ENCODE peak calls at places on chromosomes 1 and 21, in four cellular contexts. E is body of pancreas, D is HFFc6, I is mucosa of descending colon. S is an unnamed sample.

GRCh38 chr1:197913495-197914276 is 3.5 kb upstream of the LHX9 start:
- DNase-seq in E (no peak), D (no peak), I (no peak), S (no peak)

GRCh38 chr21:46156378-46156645 is 933 bp upstream of the FTCD start:
- DNase-seq in E (no peak), D (no peak), I (no peak), S (no peak)

GRCh38 chr1:109277434-109278204 is 5.3 kb downstream of the PSRC1 start:
- DNase-seq in E (peak; percentile 91), D (peak; percentile 45), I (peak; percentile 96), S (no peak)

GRCh38 chr21:18499761-18500376 is 96.3 kb upstream of the TMPRSS15 start:
- DNase-seq in E (peak; percentile 63), D (peak; percentile 1), I (peak; percentile 81), S (no peak)

GRCh38 chr1:31943546-31944184 is 5.5 kb upstream of the PTP4A2 start:
- DNase-seq in E (no peak), D (no peak), I (no peak), S (no peak)

GRCh38 chr1:99643021-99643779 is 2.7 kb upstream of the PALMD start:
- DNase-seq in E (no peak), D (no peak), I (no peak), S (no peak)

GRCh38 chr1:193589597-193590040 is 403.2 kb upstream of the B3GALT2 start:
- DNase-seq in E (no peak), D (peak; percentile 22), I (peak; percentile 40), S (no peak)

GRCh38 chr1:1433804-1434130 is 1.7 kb upstream of the VWA1 start:
- DNase-seq in E (peak; percentile 47), D (no peak), I (no peak), S (no peak)

GRCh38 chr1:201051399-201051798 is 27.9 kb upstream of the KIF21B start:
- DNase-seq in E (no peak), D (no peak), I (no peak), S (no peak)

GRCh38 chr1:59027176-59027575 is 243.3 kb upstream of the JUN start:
- DNase-seq in E (no peak), D (no peak), I (no peak), S (no peak)

GRCh38 chr1:31306278-31306677 is 9.4 kb downstream of the ZCCHC17 start:
- DNase-seq in E (no peak), D (peak; percentile 94), I (no peak), S (peak; percentile 53)

GRCh38 chr1:175797576-175797975 is 54.2 kb upstream of the TNR start:
- DNase-seq in E (no peak), D (no peak), I (no peak), S (no peak)

DNA sequence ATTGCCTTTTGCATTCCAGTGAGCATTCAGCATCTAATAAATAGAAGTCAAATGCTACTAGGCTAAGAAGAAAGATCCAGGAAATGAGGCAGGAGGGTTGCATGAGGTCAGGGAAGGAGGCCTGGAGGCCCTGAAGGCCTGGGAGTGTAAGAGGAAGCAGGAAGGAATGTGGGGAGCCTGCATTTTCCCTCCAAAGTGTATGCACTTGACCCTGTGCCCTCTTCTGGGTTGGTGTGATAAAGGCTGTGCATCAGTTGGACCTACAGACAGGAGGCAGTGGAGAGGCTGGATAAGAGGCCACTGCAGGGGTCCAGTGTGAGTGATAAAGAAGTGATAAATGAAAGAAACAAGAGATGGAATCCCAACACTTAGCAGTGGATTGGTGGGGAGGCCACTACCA is 20.4 kb downstream of the KIAA1614 start:
- DNase-seq in E (no peak), D (no peak), I (no peak), S (no peak)
- TF ChIP-seq CTCF in E (no peak), D (no peak), I (no peak), S (no peak)

GRCh38 chr1:186330758-186331157 is 44.3 kb downstream of the TPR start:
- DNase-seq in E (no peak), D (no peak), I (no peak), S (no peak)
- TF ChIP-seq CTCF in E (no peak), D (peak; percentile 71), I (no peak), S (peak; percentile 36)

GRCh38 chr1:114508386-114508898 is 2.6 kb downstream of the TRIM33 start:
- DNase-seq in E (no peak), D (no peak), I (no peak), S (no peak)

GRCh38 chr1:114511048-114511785 is at the start of gene TRIM33:
- DNase-seq in E (peak; percentile 93), D (peak; percentile 81), I (peak; percentile 94), S (peak; percentile 69)

GRCh38 chr1:114510235-114511047 is 562 bp downstream of the TRIM33 start:
- DNase-seq in E (peak; percentile 69), D (peak; percentile 8), I (peak; percentile 50), S (no peak)

GRCh38 chr1:114512595-114513280 is 1.7 kb upstream of the TRIM33 start:
- DNase-seq in E (no peak), D (no peak), I (peak; percentile 13), S (no peak)

DNA sequence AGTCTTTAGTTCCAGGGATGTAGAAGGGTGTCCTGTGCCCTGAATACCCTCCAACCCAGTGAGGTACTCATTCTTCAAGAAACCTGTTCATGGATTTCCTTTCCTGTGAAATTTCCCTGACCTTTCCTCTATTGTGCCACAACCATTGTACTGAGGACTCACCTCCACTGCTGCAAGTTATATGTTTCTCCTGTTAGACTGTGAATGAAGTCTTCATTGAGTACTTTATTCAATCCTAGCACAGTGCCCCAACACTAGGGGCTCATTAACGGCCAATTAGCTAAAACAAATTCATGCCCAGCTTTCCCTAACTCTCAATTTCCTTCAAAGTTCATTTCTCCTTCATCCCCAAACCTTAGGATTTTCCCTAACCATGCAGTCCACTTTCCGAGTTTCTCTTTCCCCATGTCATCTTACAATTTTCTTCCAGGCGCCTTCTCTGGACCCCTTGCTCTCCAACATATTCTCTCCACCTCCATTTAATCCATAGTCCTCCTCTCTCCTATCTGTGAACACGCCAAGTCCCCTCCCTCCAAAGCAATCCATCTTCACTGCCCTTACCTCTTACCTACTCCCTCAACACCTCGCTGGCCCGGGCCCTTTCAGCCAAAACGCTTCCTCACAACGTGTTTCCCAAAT is 1.3 kb downstream of the TRIM33 start:
- DNase-seq in E (no peak), D (no peak), I (no peak), S (no peak)
- TF ChIP-seq CTCF in E (no peak), D (no peak), I (no peak), S (no peak)

GRCh38 chr1:40382601-40383000 is 9.1 kb downstream of the SMAP2 start:
- DNase-seq in E (peak; percentile 61), D (no peak), I (no peak), S (no peak)
- TF ChIP-seq CTCF in E (peak; percentile 38), D (peak; percentile 9), I (no peak), S (no peak)

GRCh38 chr1:33502726-33503125 is 30.3 kb downstream of the ZSCAN20 start:
- DNase-seq in E (no peak), D (peak; percentile 20), I (no peak), S (no peak)

GRCh38 chr1:33501774-33502173 is 29.3 kb downstream of the ZSCAN20 start:
- DNase-seq in E (no peak), D (no peak), I (no peak), S (no peak)

GRCh38 chr1:33501309-33501708 is 28.9 kb downstream of the ZSCAN20 start:
- DNase-seq in E (no peak), D (no peak), I (no peak), S (no peak)

GRCh38 chr1:33497410-33497809 is 25.0 kb downstream of the ZSCAN20 start:
- DNase-seq in E (no peak), D (no peak), I (no peak), S (no peak)

DNA sequence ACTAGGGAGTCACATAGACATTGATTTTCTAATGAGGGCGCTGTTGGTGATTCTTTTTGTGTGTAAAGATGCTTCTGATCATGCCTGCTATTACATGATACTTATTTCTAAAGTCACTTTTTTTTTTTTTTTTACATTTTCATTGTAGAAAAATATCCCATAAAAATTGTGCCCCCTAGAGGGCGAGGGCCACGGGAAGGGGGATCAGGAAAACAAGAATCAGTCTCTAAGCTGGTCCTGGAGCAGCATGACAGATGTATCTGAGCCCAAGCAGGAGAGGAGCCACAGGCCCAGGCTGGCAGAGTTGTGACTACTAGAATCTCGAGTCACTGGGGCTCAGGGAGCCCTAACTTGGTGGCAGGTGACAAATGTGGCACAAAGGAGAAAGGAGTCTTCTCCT is 28.1 kb downstream of the ZSCAN20 start:
- DNase-seq in E (no peak), D (no peak), I (no peak), S (no peak)
- TF ChIP-seq CTCF in E (no peak), D (peak; percentile 71), I (no peak), S (peak; percentile 10)

GRCh38 chr1:27105018-27105417 is 49.9 kb downstream of the SLC9A1 start:
- DNase-seq in E (no peak), D (no peak), I (no peak), S (no peak)

GRCh38 chr1:27106561-27107323 is 48.2 kb downstream of the SLC9A1 start:
- DNase-seq in E (no peak), D (no peak), I (no peak), S (no peak)

GRCh38 chr1:27108588-27108987 is 46.3 kb downstream of the SLC9A1 start:
- DNase-seq in E (no peak), D (no peak), I (no peak), S (no peak)

GRCh38 chr1:27111771-27112573 is 43.0 kb downstream of the SLC9A1 start:
- DNase-seq in E (peak; percentile 86), D (peak; percentile 99), I (peak; percentile 78), S (peak; percentile 99)

GRCh38 chr1:27109103-27109822 is 45.7 kb downstream of the SLC9A1 start:
- DNase-seq in E (peak; percentile 47), D (peak; percentile 26), I (peak; percentile 69), S (no peak)
- TF ChIP-seq CTCF in E (no peak), D (peak; percentile 70), I (no peak), S (peak; percentile 16)

GRCh38 chr1:101309334-101310221 is 72.8 kb downstream of the S1PR1 start:
- DNase-seq in E (peak; percentile 58), D (peak; percentile 53), I (peak; percentile 51), S (no peak)
- TF ChIP-seq CTCF in E (peak; percentile 75), D (peak; percentile 88), I (peak; percentile 83), S (peak; percentile 90)

GRCh38 chr1:157371826-157372225 is 180.5 kb downstream of the FCRL5 start:
- DNase-seq in E (no peak), D (no peak), I (no peak), S (no peak)
- TF ChIP-seq CTCF in E (no peak), D (no peak), I (no peak), S (no peak)

GRCh38 chr1:28646040-28646439 is 2.4 kb upstream of the RNU11 start:
- DNase-seq in E (no peak), D (peak; percentile 47), I (no peak), S (no peak)

GRCh38 chr1:28642056-28642846 is 616 bp downstream of the TAF12 start:
- DNase-seq in E (no peak), D (no peak), I (no peak), S (no peak)

GRCh38 chr1:28642847-28643635 is at the start of gene TAF12:
- DNase-seq in E (peak; percentile 94), D (peak; percentile 93), I (peak; percentile 94), S (peak; percentile 80)

DNA sequence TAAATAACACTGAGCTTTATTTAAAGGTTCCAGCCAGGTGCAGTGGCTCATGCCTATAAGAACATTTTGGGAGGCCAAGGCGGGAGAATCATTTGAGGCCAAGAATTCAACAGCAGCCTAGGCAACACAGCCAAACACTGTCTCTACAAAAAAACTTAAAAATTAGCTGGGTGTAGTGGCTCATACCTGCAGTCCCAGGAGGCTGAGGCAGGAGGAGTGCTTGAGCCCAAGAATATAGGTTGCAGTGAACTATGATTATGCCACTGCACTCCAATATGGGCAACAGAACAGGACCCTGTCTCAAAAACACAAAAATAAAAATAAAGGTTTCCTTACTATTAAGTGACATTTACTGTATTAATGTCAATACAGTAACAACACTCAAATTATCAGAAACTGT is 2.1 kb downstream of the TAF12 start:
- DNase-seq in E (no peak), D (peak; percentile 22), I (no peak), S (no peak)
- TF ChIP-seq CTCF in E (no peak), D (peak; percentile 61), I (no peak), S (peak; percentile 49)

S was measured in kidney epithelial cell.